ENCODE peak calls at places on chromosome 4, in five cellular contexts. J is H7, A is foreskin fibroblast, I is HAP-1, C is OCI-LY7. P is an unnamed sample.

GRCh38 chr4:147361726-147362125 is 119.2 kb upstream of the EDNRA start:
- DNase-seq in J (no peak), A (peak; percentile 88), I (no peak), C (no peak), P (peak; percentile 41)

GRCh38 chr4:185532327-185532726 is 3.0 kb downstream of the PDLIM3 start:
- DNase-seq in J (no peak), A (no peak), I (no peak), C (no peak), P (no peak)

GRCh38 chr4:138348055-138348454 is 105.9 kb upstream of the SLC7A11 start:
- DNase-seq in J (no peak), A (peak; percentile 2), I (no peak), C (peak; percentile 2), P (no peak)

GRCh38 chr4:182808673-182809416 is 108.3 kb downstream of the DCTD start:
- DNase-seq in J (peak; percentile 35), A (no peak), I (no peak), C (no peak), P (peak; percentile 74)

GRCh38 chr4:80610845-80611244 is 275.3 kb downstream of the CFAP299 start:
- DNase-seq in J (no peak), A (peak; percentile 16), I (no peak), C (peak; percentile 99), P (peak; percentile 11)

GRCh38 chr4:127151941-127152340 is 480.8 kb upstream of the INTU start:
- DNase-seq in J (no peak), A (peak; percentile 10), I (no peak), C (no peak), P (no peak)

GRCh38 chr4:185039508-185040273 is 21.4 kb downstream of the HELT start:
- DNase-seq in J (peak; percentile 70), A (peak; percentile 54), I (peak; percentile 77), C (peak; percentile 80), P (peak; percentile 24)

GRCh38 chr4:122823476-122823875 is 3.2 kb upstream of the FGF2 start:
- DNase-seq in J (no peak), A (no peak), I (no peak), C (no peak), P (no peak)

GRCh38 chr4:155758500-155759371 is at the start of gene GUCY1B1:
- DNase-seq in J (peak; percentile 94), A (peak; percentile 92), I (peak; percentile 95), C (no peak), P (peak; percentile 90)

GRCh38 chr4:120692964-120693363 is 229.6 kb downstream of the PRDM5 start:
- DNase-seq in J (no peak), A (peak; percentile 77), I (no peak), C (no peak), P (peak; percentile 35)

GRCh38 chr4:57182132-57182874 is 72.1 kb upstream of the IGFBP7 start:
- DNase-seq in J (no peak), A (no peak), I (no peak), C (no peak), P (no peak)

GRCh38 chr4:1300466-1301455 is 11.1 kb downstream of the MAEA start:
- DNase-seq in J (no peak), A (peak; percentile 54), I (no peak), C (no peak), P (no peak)

GRCh38 chr4:1567808-1568581 is 116.1 kb downstream of the FAM53A start:
- DNase-seq in J (peak; percentile 77), A (no peak), I (peak; percentile 71), C (no peak), P (no peak)

GRCh38 chr4:99612704-99613103 is 38.1 kb downstream of the MTTP start:
- DNase-seq in J (no peak), A (no peak), I (no peak), C (no peak), P (no peak)

GRCh38 chr4:74054483-74055032 is 16.1 kb upstream of the CXCL3 start:
- DNase-seq in J (no peak), A (no peak), I (no peak), C (no peak), P (no peak)

GRCh38 chr4:184348311-184349233 is 125.8 kb downstream of the IRF2 start:
- DNase-seq in J (no peak), A (no peak), I (no peak), C (peak; percentile 41), P (no peak)

GRCh38 chr4:83558693-83559092 is 22.8 kb downstream of the GPAT3 start:
- DNase-seq in J (no peak), A (no peak), I (no peak), C (no peak), P (no peak)

GRCh38 chr4:23455482-23455881 is 434.4 kb downstream of the PPARGC1A start:
- DNase-seq in J (peak; percentile 11), A (no peak), I (no peak), C (peak; percentile 9), P (no peak)

GRCh38 chr4:52979020-52979419 is 116.9 kb downstream of the RASL11B start:
- DNase-seq in J (no peak), A (no peak), I (peak; percentile 13), C (no peak), P (no peak)

GRCh38 chr4:177051473-177052060 is 258.1 kb upstream of the NEIL3 start:
- DNase-seq in J (peak; percentile 18), A (no peak), I (peak; percentile 68), C (peak; percentile 51), P (peak; percentile 33)

GRCh38 chr4:153759407-153760226 is at the start of gene RNF175:
- DNase-seq in J (peak; percentile 85), A (no peak), I (no peak), C (no peak), P (peak; percentile 7)

GRCh38 chr4:42786350-42787070 is 106.0 kb upstream of the GRXCR1 start:
- DNase-seq in J (peak; percentile 32), A (no peak), I (no peak), C (no peak), P (peak; percentile 51)

DNA sequence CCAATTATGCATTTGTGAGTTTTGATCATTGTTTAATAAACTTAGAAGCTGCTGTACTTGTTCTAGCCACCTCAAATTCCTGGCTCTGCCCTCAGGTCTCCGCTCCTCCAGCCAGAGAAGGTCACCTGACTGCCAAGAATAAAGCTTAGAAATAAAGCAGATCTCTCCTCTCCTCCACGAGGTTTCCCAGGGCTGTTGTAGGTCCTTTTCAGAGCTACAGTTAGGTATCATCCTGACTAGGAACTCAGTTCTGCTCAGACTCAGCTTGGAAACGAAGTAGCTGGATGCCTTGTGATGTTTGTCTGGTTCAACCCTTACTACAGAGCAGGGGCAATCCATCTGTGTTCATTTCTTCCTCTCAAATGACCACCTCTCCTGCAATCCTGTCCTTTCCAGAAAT is 79.1 kb upstream of the RAPGEF2 start:
- DNase-seq in J (no peak), A (no peak), I (no peak), C (no peak), P (no peak)
- H3K4me3 ChIP-seq in J (no peak overlapping the region), A (no peak overlapping the region), I (no peak overlapping the region), C (no peak overlapping the region), P (no peak overlapping the region)

GRCh38 chr4:86596802-86597201 is 2.7 kb downstream of the PTPN13 start:
- DNase-seq in J (no peak), A (peak; percentile 16), I (no peak), C (no peak), P (no peak)

GRCh38 chr4:86594559-86595425 is 677 bp downstream of the PTPN13 start:
- DNase-seq in J (peak; percentile 33), A (peak; percentile 93), I (peak; percentile 71), C (no peak), P (peak; percentile 34)

GRCh38 chr4:86593726-86594558 is at the start of gene PTPN13:
- DNase-seq in J (peak; percentile 96), A (peak; percentile 100), I (peak; percentile 100), C (no peak), P (peak; percentile 96)

GRCh38 chr4:86595426-86595805 is 1.3 kb downstream of the PTPN13 start:
- DNase-seq in J (no peak), A (peak; percentile 17), I (peak; percentile 33), C (no peak), P (peak; percentile 3)

DNA sequence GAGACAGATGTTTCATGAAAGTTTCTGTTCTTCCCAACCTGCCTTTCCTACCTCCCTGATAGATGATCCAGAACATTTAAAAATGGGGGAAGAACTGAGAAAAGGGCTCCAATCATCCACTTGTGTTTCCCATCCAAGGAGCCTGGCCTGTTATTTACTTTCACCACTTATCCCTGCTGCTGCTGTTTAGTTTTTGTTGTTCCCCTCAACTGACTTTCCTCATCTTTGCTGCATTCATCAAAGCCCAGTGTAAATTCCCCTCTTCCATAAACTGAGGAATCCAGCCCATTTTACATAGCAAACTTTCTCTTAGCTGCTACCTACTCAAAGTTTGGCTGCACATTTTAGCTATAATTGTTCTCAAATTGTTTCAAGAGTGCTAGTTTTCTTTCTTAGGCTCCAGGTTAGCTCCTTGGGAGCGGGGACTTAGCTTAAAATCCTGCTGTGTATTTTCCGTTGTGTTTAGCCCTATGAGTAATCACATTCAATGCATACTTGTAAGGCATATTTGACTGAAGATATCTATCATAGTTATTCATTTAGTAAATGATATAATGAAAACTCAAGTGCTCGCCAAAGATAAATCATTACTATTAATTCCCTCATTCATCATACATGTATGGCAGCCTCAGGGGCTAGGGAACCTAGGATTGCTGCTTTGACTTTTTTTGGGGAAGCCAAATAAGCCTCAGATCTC is 1.4 kb upstream of the PTPN13 start:
- DNase-seq in J (no peak), A (peak; percentile 5), I (no peak), C (no peak), P (no peak)
- H3K4me3 ChIP-seq in J (no peak overlapping the region), A (peak overlapping the region; percentile 96), I (no peak overlapping the region), C (no peak overlapping the region), P (peak overlapping the region; percentile 67)

GRCh38 chr4:152045781-152046571 is 285.2 kb upstream of the GATB start:
- DNase-seq in J (peak; percentile 92), A (no peak), I (peak; percentile 79), C (no peak), P (no peak)
- H3K4me3 ChIP-seq in J (peak overlapping the region; percentile 41), A (no peak overlapping the region), I (no peak overlapping the region), C (no peak overlapping the region), P (no peak overlapping the region)

DNA sequence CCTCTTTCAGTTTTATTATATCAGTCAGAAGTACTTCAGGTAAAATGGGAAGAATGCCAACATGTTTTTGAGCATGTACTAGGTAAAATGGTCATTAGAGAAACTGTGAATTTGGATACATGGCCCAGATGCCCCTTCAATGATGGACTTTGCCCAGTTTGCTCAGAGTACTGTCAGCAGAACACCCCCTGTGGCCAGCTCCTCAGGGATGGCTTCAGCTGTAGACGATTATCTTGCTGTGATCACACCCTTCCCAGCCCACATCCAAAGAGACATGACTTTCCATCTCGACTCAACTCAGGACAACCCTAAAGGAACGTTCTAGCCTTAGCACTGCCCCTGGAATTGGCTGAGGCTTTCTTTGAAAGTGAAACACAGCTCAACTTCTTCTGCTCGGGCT is 439.1 kb downstream of the PACRGL start:
- DNase-seq in J (no peak), A (no peak), I (no peak), C (no peak), P (no peak)
- H3K4me3 ChIP-seq in J (no peak overlapping the region), A (no peak overlapping the region), I (no peak overlapping the region), C (no peak overlapping the region), P (no peak overlapping the region)